ENCODE peak calls at places on chromosomes 13 and 19, in ten cellular contexts. O is endothelial cell of umbilical vein, I is cardiac muscle cell, T is AG04450, B is body of pancreas, R is DND-41, Y is HCT116, S is fibroblast of lung, U is PC-3, M is endodermal cell. V is an unnamed sample.

GRCh38 chr19:4678881-4679379 is 8.8 kb upstream of the MYDGF start:
- DNase-seq in O (peak), I (no peak), T (no peak), B (no peak), R (peak), Y (peak), S (peak), U (peak), M (peak), V (peak)

GRCh38 chr19:10193666-10194499 is 870 bp downstream of the DNMT1 start:
- DNase-seq in O (peak), I (peak), T (no peak), B (no peak), R (no peak), Y (no peak), S (peak), U (peak), M (no peak), V (peak)

GRCh38 chr19:47094557-47095517 is 18.7 kb downstream of the ZC3H4 start:
- DNase-seq in O (no peak), I (no peak), T (no peak), B (peak), R (peak), Y (no peak), S (peak), U (no peak), M (peak), V (no peak)

GRCh38 chr13:30864352-30865130 is 41.5 kb upstream of the MEDAG start:
- DNase-seq in O (peak), I (peak), T (peak), B (no peak), R (no peak), Y (no peak), S (peak), U (no peak), M (peak), V (peak)

GRCh38 chr19:5774921-5775320 is 9.6 kb downstream of the PRR22 start:
- DNase-seq in O (no peak), I (no peak), T (no peak), B (no peak), R (no peak), Y (no peak), S (no peak), U (no peak), M (no peak), V (no peak)

GRCh38 chr19:19324059-19324755 is 3.6 kb downstream of the MAU2 start:
- DNase-seq in O (no peak), I (no peak), T (no peak), B (no peak), R (no peak), Y (no peak), S (no peak), U (no peak), M (no peak), V (no peak)

GRCh38 chr13:86161257-86161656 is 362.0 kb upstream of the SLITRK6 start:
- DNase-seq in O (no peak), I (no peak), T (no peak), B (no peak), R (no peak), Y (no peak), S (no peak), U (no peak), M (no peak), V (no peak)

GRCh38 chr13:99875391-99875790 is 96.2 kb downstream of the ZIC5 start:
- DNase-seq in O (no peak), I (no peak), T (no peak), B (no peak), R (no peak), Y (no peak), S (no peak), U (no peak), M (no peak), V (no peak)

GRCh38 chr19:48363810-48364563 is at the start of the genes SYNGR4 and TMEM143:
- DNase-seq in O (peak), I (peak), T (peak), B (peak), R (peak), Y (peak), S (peak), U (peak), M (peak), V (peak)

GRCh38 chr13:51760592-51760991 is 43.4 kb downstream of the DHRS12 start:
- DNase-seq in O (no peak), I (no peak), T (no peak), B (no peak), R (no peak), Y (no peak), S (peak), U (no peak), M (no peak), V (no peak)

GRCh38 chr13:27667946-27668345 is 46.3 kb downstream of the POLR1D start:
- DNase-seq in O (no peak), I (peak), T (no peak), B (no peak), R (peak), Y (no peak), S (peak), U (no peak), M (no peak), V (no peak)

GRCh38 chr13:112248909-112249592 is 127.1 kb upstream of the SPACA7 start:
- DNase-seq in O (no peak), I (no peak), T (no peak), B (no peak), R (no peak), Y (no peak), S (no peak), U (no peak), M (peak), V (no peak)

GRCh38 chr13:91100944-91101343 is 246.5 kb upstream of the MIR17HG start:
- DNase-seq in O (no peak), I (no peak), T (no peak), B (no peak), R (no peak), Y (no peak), S (no peak), U (no peak), M (no peak), V (no peak)

GRCh38 chr19:13984875-13985741 is 21.0 kb downstream of the RFX1 start:
- DNase-seq in O (no peak), I (no peak), T (no peak), B (no peak), R (no peak), Y (no peak), S (no peak), U (no peak), M (no peak), V (no peak)

GRCh38 chr19:35828694-35829301 is 16.2 kb upstream of the PRODH2 start:
- DNase-seq in O (peak), I (peak), T (peak), B (peak), R (peak), Y (no peak), S (peak), U (peak), M (peak), V (peak)

GRCh38 chr13:27293873-27294515 is 23.4 kb downstream of the RASL11A start:
- DNase-seq in O (no peak), I (no peak), T (no peak), B (no peak), R (no peak), Y (no peak), S (no peak), U (no peak), M (no peak), V (no peak)

GRCh38 chr13:64782459-64782858 is 2447.7 kb downstream of the PCDH9 start:
- DNase-seq in O (no peak), I (no peak), T (no peak), B (no peak), R (no peak), Y (no peak), S (no peak), U (peak), M (no peak), V (no peak)

GRCh38 chr13:104586010-104586746 is 1520.0 kb upstream of the SLC10A2 start:
- DNase-seq in O (peak), I (peak), T (peak), B (peak), R (no peak), Y (peak), S (peak), U (peak), M (no peak), V (peak)

GRCh38 chr19:12937243-12938053 is 961 bp upstream of the CALR start:
- DNase-seq in O (peak), I (no peak), T (no peak), B (no peak), R (peak), Y (no peak), S (no peak), U (peak), M (peak), V (peak)

GRCh38 chr13:105665284-105665683 is 870.2 kb downstream of the EFNB2 start:
- DNase-seq in O (no peak), I (no peak), T (no peak), B (no peak), R (no peak), Y (no peak), S (peak), U (peak), M (no peak), V (no peak)

GRCh38 chr19:2815923-2816322 is 3.7 kb upstream of the ZNF554 start:
- DNase-seq in O (no peak), I (no peak), T (no peak), B (no peak), R (no peak), Y (no peak), S (no peak), U (no peak), M (no peak), V (no peak)

GRCh38 chr19:42480335-42481095 is 37.8 kb upstream of the CXCL17 start:
- DNase-seq in O (no peak), I (peak), T (no peak), B (peak), R (no peak), Y (no peak), S (peak), U (peak), M (peak), V (no peak)

GRCh38 chr13:52737900-52738299 is 1.7 kb downstream of the CNMD start:
- DNase-seq in O (no peak), I (peak), T (no peak), B (no peak), R (no peak), Y (no peak), S (no peak), U (no peak), M (no peak), V (peak)

GRCh38 chr19:22617614-22618325 is 16.4 kb upstream of the ZNF492 start:
- DNase-seq in O (no peak), I (no peak), T (no peak), B (no peak), R (no peak), Y (no peak), S (no peak), U (no peak), M (no peak), V (no peak)

GRCh38 chr19:58035863-58036262 is 2.0 kb downstream of the ZSCAN1 start:
- DNase-seq in O (no peak), I (no peak), T (no peak), B (no peak), R (no peak), Y (no peak), S (no peak), U (no peak), M (no peak), V (no peak)

GRCh38 chr19:56507446-56508281 is at the start of gene ZNF471:
- DNase-seq in O (peak), I (peak), T (peak), B (peak), R (peak), Y (no peak), S (peak), U (peak), M (peak), V (peak)

GRCh38 chr13:66076417-66076816 is 1153.7 kb downstream of the PCDH9 start:
- DNase-seq in O (no peak), I (peak), T (peak), B (no peak), R (no peak), Y (no peak), S (peak), U (peak), M (no peak), V (no peak)

GRCh38 chr13:94674609-94675348 is 37.6 kb downstream of the SOX21 start:
- DNase-seq in O (peak), I (peak), T (no peak), B (peak), R (peak), Y (peak), S (peak), U (peak), M (peak), V (peak)

GRCh38 chr13:21060063-21060826 is 1.1 kb downstream of the LATS2 start:
- DNase-seq in O (peak), I (peak), T (no peak), B (peak), R (no peak), Y (no peak), S (peak), U (peak), M (peak), V (peak)

GRCh38 chr19:7670150-7670784 is 1.4 kb downstream of the RETN start:
- DNase-seq in O (no peak), I (peak), T (no peak), B (no peak), R (no peak), Y (no peak), S (no peak), U (no peak), M (no peak), V (no peak)

GRCh38 chr13:98650376-98651107 is 73.6 kb upstream of the STK24 start:
- DNase-seq in O (no peak), I (no peak), T (no peak), B (peak), R (no peak), Y (no peak), S (no peak), U (peak), M (no peak), V (no peak)

GRCh38 chr13:61410669-61411297 is 4.9 kb downstream of the PCDH20 start:
- DNase-seq in O (peak), I (peak), T (no peak), B (no peak), R (no peak), Y (peak), S (peak), U (peak), M (no peak), V (peak)

GRCh38 chr19:54063350-54064078 is at the start of gene VSTM1:
- DNase-seq in O (no peak), I (no peak), T (no peak), B (no peak), R (no peak), Y (no peak), S (no peak), U (no peak), M (no peak), V (no peak)

GRCh38 chr19:14979498-14980255 is at the start of gene SLC1A6:
- DNase-seq in O (no peak), I (no peak), T (no peak), B (no peak), R (no peak), Y (no peak), S (no peak), U (no peak), M (peak), V (no peak)

GRCh38 chr13:107960301-107960700 is 255.0 kb downstream of the LIG4 start:
- DNase-seq in O (no peak), I (no peak), T (no peak), B (no peak), R (no peak), Y (no peak), S (peak), U (no peak), M (peak), V (no peak)

GRCh38 chr13:113652404-113653263 is 5.4 kb downstream of the ATP4B start:
- DNase-seq in O (no peak), I (no peak), T (no peak), B (no peak), R (no peak), Y (no peak), S (no peak), U (no peak), M (peak), V (no peak)
- H3K27ac ChIP-seq in O (no peak), I (no peak), T (no peak), B (no peak), R (no peak), Y (no peak), S (no peak), U (no peak), M (no peak), V (no peak)

GRCh38 chr13:110312669-110313031 is 5.6 kb downstream of the COL4A2 start:
- DNase-seq in O (no peak), I (peak), T (no peak), B (no peak), R (no peak), Y (no peak), S (peak), U (peak), M (peak), V (no peak)
- H3K27ac ChIP-seq in O (no peak), I (no peak), T (peak), B (no peak), R (no peak), Y (no peak), S (peak), U (peak), M (no peak), V (no peak)

GRCh38 chr13:24629320-24629719 is 50.9 kb upstream of the ATP12A start:
- DNase-seq in O (no peak), I (no peak), T (no peak), B (no peak), R (no peak), Y (no peak), S (peak), U (no peak), M (peak), V (no peak)
- H3K27ac ChIP-seq in O (no peak), I (no peak), T (no peak), B (no peak), R (no peak), Y (no peak), S (no peak), U (no peak), M (no peak), V (no peak)

GRCh38 chr13:50123002-50123401 is 107.8 kb downstream of the KCNRG start:
- DNase-seq in O (no peak), I (no peak), T (no peak), B (no peak), R (no peak), Y (no peak), S (no peak), U (no peak), M (no peak), V (no peak)
- H3K27ac ChIP-seq in O (no peak), I (no peak), T (no peak), B (peak), R (peak), Y (peak), S (no peak), U (peak), M (no peak), V (peak)

DNA sequence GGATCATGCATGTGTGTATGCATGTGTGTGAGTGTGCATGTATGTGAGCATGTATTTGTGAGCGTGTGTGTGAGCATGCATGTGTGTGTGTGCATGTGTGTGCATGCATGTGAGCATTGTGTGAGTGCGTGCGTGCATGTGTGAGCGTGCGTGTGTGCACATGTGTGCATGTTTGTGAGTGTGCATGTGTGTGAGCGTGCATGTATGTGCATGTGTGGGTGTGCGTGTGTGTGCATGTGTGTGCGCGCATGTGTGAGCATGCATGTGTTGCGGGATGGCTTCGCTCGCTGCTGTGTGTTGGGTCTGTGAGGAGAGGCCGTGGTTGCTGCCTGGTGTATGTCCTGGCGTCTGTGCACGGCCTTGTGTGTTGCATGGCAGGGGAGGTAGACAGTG is 32.4 kb downstream of the PAK4 start:
- DNase-seq in O (no peak), I (no peak), T (no peak), B (no peak), R (no peak), Y (no peak), S (no peak), U (no peak), M (no peak), V (no peak)
- H3K27ac ChIP-seq in O (no peak), I (no peak), T (no peak), B (no peak), R (no peak), Y (no peak), S (no peak), U (no peak), M (no peak), V (no peak)

V was measured in SJCRH30.